ENCODE peak calls at places on chromosomes 11 and 22, in nine cellular contexts. One of them, this sample, is unnamed.

GRCh38 chr22:35506259-35506570 is 34.4 kb upstream of the RASD2 start:
- DNase-seq in ACHN: no peak
- DNase-seq in Daoy: no peak
- DNase-seq in activated naive CD4-positive, alpha-beta T cell: no peak
- DNase-seq in nephron progenitor cell: no peak
- DNase-seq in neural crest cell: no peak
- DNase-seq in Calu3: no peak
- DNase-seq in NCI-H446: no peak
- DNase-seq in T-helper 2 cell: no peak
- DNase-seq in this sample: no peak

GRCh38 chr11:27011560-27012253 is 17.8 kb downstream of the FIBIN start:
- DNase-seq in nephron progenitor cell: no peak
- DNase-seq in ACHN: no peak
- DNase-seq in NCI-H446: no peak
- DNase-seq in T-helper 2 cell: no peak
- DNase-seq in Daoy: no peak
- DNase-seq in Calu3: no peak
- DNase-seq in neural crest cell: no peak
- DNase-seq in activated naive CD4-positive, alpha-beta T cell: no peak
- DNase-seq in this sample: no peak

GRCh38 chr11:134757633-134758032 is 345.6 kb upstream of the B3GAT1 start:
- DNase-seq in activated naive CD4-positive, alpha-beta T cell: no peak
- DNase-seq in T-helper 2 cell: no peak
- DNase-seq in nephron progenitor cell: no peak
- DNase-seq in Daoy: no peak
- DNase-seq in ACHN: no peak
- DNase-seq in Calu3: no peak
- DNase-seq in NCI-H446: no peak
- DNase-seq in neural crest cell: no peak
- DNase-seq in this sample: no peak

GRCh38 chr11:2097356-2097997 is 41.7 kb downstream of the IGF2 start:
- DNase-seq in Daoy: peak; percentile 71
- DNase-seq in neural crest cell: peak; percentile 32
- DNase-seq in T-helper 2 cell: no peak
- DNase-seq in activated naive CD4-positive, alpha-beta T cell: no peak
- DNase-seq in NCI-H446: no peak
- DNase-seq in ACHN: no peak
- DNase-seq in nephron progenitor cell: peak; percentile 62
- DNase-seq in Calu3: peak; percentile 23
- DNase-seq in this sample: no peak

GRCh38 chr11:76371170-76371569 is 9.8 kb downstream of the THAP12 start:
- DNase-seq in ACHN: peak; percentile 11
- DNase-seq in neural crest cell: no peak
- DNase-seq in nephron progenitor cell: no peak
- DNase-seq in Daoy: peak; percentile 68
- DNase-seq in Calu3: no peak
- DNase-seq in T-helper 2 cell: peak; percentile 9
- DNase-seq in NCI-H446: no peak
- DNase-seq in activated naive CD4-positive, alpha-beta T cell: no peak
- DNase-seq in this sample: no peak

GRCh38 chr11:976431-977160 is 50.9 kb downstream of the AP2A2 start:
- DNase-seq in NCI-H446: no peak
- DNase-seq in T-helper 2 cell: no peak
- DNase-seq in Calu3: no peak
- DNase-seq in activated naive CD4-positive, alpha-beta T cell: no peak
- DNase-seq in nephron progenitor cell: no peak
- DNase-seq in Daoy: peak; percentile 77
- DNase-seq in neural crest cell: no peak
- DNase-seq in ACHN: no peak
- DNase-seq in this sample: no peak

GRCh38 chr11:72123117-72123653 is 10.7 kb upstream of the ANAPC15 start:
- DNase-seq in neural crest cell: no peak
- DNase-seq in T-helper 2 cell: no peak
- DNase-seq in activated naive CD4-positive, alpha-beta T cell: no peak
- DNase-seq in nephron progenitor cell: no peak
- DNase-seq in NCI-H446: no peak
- DNase-seq in Calu3: no peak
- DNase-seq in Daoy: no peak
- DNase-seq in ACHN: no peak
- DNase-seq in this sample: no peak

GRCh38 chr11:73759520-73760065 is 1.3 kb downstream of the RAB6A start:
- DNase-seq in neural crest cell: no peak
- DNase-seq in Calu3: no peak
- DNase-seq in NCI-H446: no peak
- DNase-seq in nephron progenitor cell: no peak
- DNase-seq in activated naive CD4-positive, alpha-beta T cell: no peak
- DNase-seq in Daoy: no peak
- DNase-seq in ACHN: peak; percentile 46
- DNase-seq in T-helper 2 cell: no peak
- DNase-seq in this sample: no peak

GRCh38 chr22:46557736-46558480 is 20.5 kb upstream of the CELSR1 start:
- DNase-seq in T-helper 2 cell: no peak
- DNase-seq in neural crest cell: no peak
- DNase-seq in NCI-H446: no peak
- DNase-seq in Daoy: no peak
- DNase-seq in Calu3: no peak
- DNase-seq in activated naive CD4-positive, alpha-beta T cell: no peak
- DNase-seq in ACHN: no peak
- DNase-seq in nephron progenitor cell: no peak
- DNase-seq in this sample: no peak

GRCh38 chr22:47328550-47329243 is 566.2 kb downstream of the TBC1D22A start:
- DNase-seq in ACHN: no peak
- DNase-seq in NCI-H446: no peak
- DNase-seq in T-helper 2 cell: no peak
- DNase-seq in activated naive CD4-positive, alpha-beta T cell: no peak
- DNase-seq in Calu3: peak; percentile 82
- DNase-seq in Daoy: peak; percentile 99
- DNase-seq in nephron progenitor cell: no peak
- DNase-seq in neural crest cell: no peak
- DNase-seq in this sample: peak; percentile 93

GRCh38 chr11:73680687-73681086 is 34.3 kb downstream of the PLEKHB1 start:
- DNase-seq in Daoy: no peak
- DNase-seq in activated naive CD4-positive, alpha-beta T cell: no peak
- DNase-seq in Calu3: no peak
- DNase-seq in ACHN: no peak
- DNase-seq in neural crest cell: no peak
- DNase-seq in NCI-H446: no peak
- DNase-seq in nephron progenitor cell: no peak
- DNase-seq in T-helper 2 cell: no peak
- DNase-seq in this sample: no peak

GRCh38 chr11:73612601-73613137 is 14.8 kb upstream of the FAM168A start:
- DNase-seq in Daoy: no peak
- DNase-seq in Calu3: no peak
- DNase-seq in NCI-H446: no peak
- DNase-seq in nephron progenitor cell: no peak
- DNase-seq in neural crest cell: no peak
- DNase-seq in ACHN: no peak
- DNase-seq in activated naive CD4-positive, alpha-beta T cell: no peak
- DNase-seq in T-helper 2 cell: no peak
- DNase-seq in this sample: no peak

GRCh38 chr11:117997436-117998200 is 11.4 kb downstream of the IL10RA start:
- DNase-seq in Daoy: no peak
- DNase-seq in neural crest cell: no peak
- DNase-seq in nephron progenitor cell: no peak
- DNase-seq in Calu3: no peak
- DNase-seq in ACHN: no peak
- DNase-seq in NCI-H446: no peak
- DNase-seq in T-helper 2 cell: no peak
- DNase-seq in activated naive CD4-positive, alpha-beta T cell: no peak
- DNase-seq in this sample: no peak

GRCh38 chr11:34351051-34351450 is 6.8 kb downstream of the ABTB2 start:
- DNase-seq in activated naive CD4-positive, alpha-beta T cell: no peak
- DNase-seq in neural crest cell: no peak
- DNase-seq in Calu3: no peak
- DNase-seq in Daoy: no peak
- DNase-seq in NCI-H446: no peak
- DNase-seq in nephron progenitor cell: no peak
- DNase-seq in T-helper 2 cell: no peak
- DNase-seq in ACHN: no peak
- DNase-seq in this sample: no peak

GRCh38 chr11:116808262-116809175 is 14.6 kb downstream of the APOA4 start:
- DNase-seq in neural crest cell: no peak
- DNase-seq in activated naive CD4-positive, alpha-beta T cell: no peak
- DNase-seq in Daoy: no peak
- DNase-seq in Calu3: no peak
- DNase-seq in NCI-H446: no peak
- DNase-seq in T-helper 2 cell: no peak
- DNase-seq in nephron progenitor cell: no peak
- DNase-seq in ACHN: no peak
- DNase-seq in this sample: peak; percentile 59

GRCh38 chr22:17172172-17172833 is 13.2 kb upstream of the HDHD5 start:
- DNase-seq in activated naive CD4-positive, alpha-beta T cell: no peak
- DNase-seq in nephron progenitor cell: peak; percentile 20
- DNase-seq in NCI-H446: no peak
- DNase-seq in neural crest cell: no peak
- DNase-seq in T-helper 2 cell: no peak
- DNase-seq in Calu3: no peak
- DNase-seq in ACHN: no peak
- DNase-seq in Daoy: no peak
- DNase-seq in this sample: no peak